ENCODE peak calls at places on chromosome 22, in five cellular contexts. W is SK-N-SH, K is HCT116, R is HL-60, I is sigmoid colon. F is an unnamed sample.

GRCh38 chr22:45007247-45007945 is 2.4 kb downstream of the PHF21B start:
- DNase-seq in W (peak; percentile 91), K (no peak), R (no peak), I (no peak), F (no peak)

GRCh38 chr22:49206281-49206680 is 621.4 kb downstream of the BRD1 start:
- DNase-seq in W (no peak), K (no peak), R (no peak), I (peak; percentile 46), F (peak; percentile 59)

GRCh38 chr22:22892096-22893052 is 4.8 kb downstream of the IGLL5 start:
- DNase-seq in W (no peak), K (no peak), R (no peak), I (peak; percentile 7), F (no peak)

GRCh38 chr22:19597399-19597735 is 73.2 kb upstream of the CLDN5 start:
- DNase-seq in W (no peak), K (no peak), R (no peak), I (no peak), F (peak; percentile 45)

GRCh38 chr22:36595154-36595553 is 66.2 kb upstream of the EIF3D start:
- DNase-seq in W (no peak), K (no peak), R (no peak), I (no peak), F (no peak)

GRCh38 chr22:29623059-29623458 is 19.6 kb downstream of the NF2 start:
- DNase-seq in W (no peak), K (no peak), R (no peak), I (no peak), F (no peak)

GRCh38 chr22:45200862-45201511 is 37.3 kb downstream of the NUP50 start:
- DNase-seq in W (peak; percentile 27), K (no peak), R (no peak), I (peak; percentile 53), F (peak; percentile 41)

GRCh38 chr22:36397081-36397766 is 9.5 kb upstream of the MYH9 start:
- DNase-seq in W (no peak), K (no peak), R (no peak), I (no peak), F (no peak)

GRCh38 chr22:23182289-23183106 is 2.2 kb downstream of the BCR start:
- DNase-seq in W (no peak), K (no peak), R (no peak), I (no peak), F (no peak)

GRCh38 chr22:39244073-39244495 is 698 bp downstream of the PDGFB start:
- DNase-seq in W (no peak), K (no peak), R (no peak), I (no peak), F (no peak)

GRCh38 chr22:36343070-36343719 is 44.6 kb downstream of the MYH9 start:
- DNase-seq in W (no peak), K (no peak), R (no peak), I (no peak), F (no peak)

GRCh38 chr22:22030493-22031182 is 48.1 kb upstream of the TOP3B start:
- DNase-seq in W (peak; percentile 32), K (no peak), R (no peak), I (no peak), F (peak; percentile 88)

GRCh38 chr22:39703890-39704658 is 133.5 kb downstream of the CACNA1I start:
- DNase-seq in W (no peak), K (no peak), R (no peak), I (no peak), F (no peak)

GRCh38 chr22:46352691-46353386 is 17.3 kb downstream of the TRMU start:
- DNase-seq in W (no peak), K (no peak), R (no peak), I (no peak), F (peak; percentile 79)

GRCh38 chr22:32926600-32926999 is 125.1 kb downstream of the TIMP3 start:
- DNase-seq in W (no peak), K (peak; percentile 21), R (no peak), I (no peak), F (no peak)

GRCh38 chr22:44913198-44913983 is 96.4 kb downstream of the PHF21B start:
- DNase-seq in W (no peak), K (no peak), R (no peak), I (peak; percentile 43), F (peak; percentile 62)

GRCh38 chr22:47374901-47375575 is 612.6 kb downstream of the TBC1D22A start:
- DNase-seq in W (no peak), K (no peak), R (no peak), I (peak; percentile 39), F (peak; percentile 47)

GRCh38 chr22:39309881-39310714 is 9.3 kb downstream of the RPL3 start:
- DNase-seq in W (no peak), K (no peak), R (no peak), I (no peak), F (no peak)

GRCh38 chr22:23037429-23038333 is 32.6 kb upstream of the GNAZ start:
- DNase-seq in W (no peak), K (no peak), R (no peak), I (no peak), F (no peak)

GRCh38 chr22:36143066-36143815 is 17.3 kb downstream of the APOL3 start:
- DNase-seq in W (no peak), K (no peak), R (no peak), I (peak; percentile 18), F (no peak)

GRCh38 chr22:49433717-49434611 is 393.7 kb downstream of the BRD1 start:
- DNase-seq in W (peak; percentile 60), K (no peak), R (no peak), I (no peak), F (no peak)

DNA sequence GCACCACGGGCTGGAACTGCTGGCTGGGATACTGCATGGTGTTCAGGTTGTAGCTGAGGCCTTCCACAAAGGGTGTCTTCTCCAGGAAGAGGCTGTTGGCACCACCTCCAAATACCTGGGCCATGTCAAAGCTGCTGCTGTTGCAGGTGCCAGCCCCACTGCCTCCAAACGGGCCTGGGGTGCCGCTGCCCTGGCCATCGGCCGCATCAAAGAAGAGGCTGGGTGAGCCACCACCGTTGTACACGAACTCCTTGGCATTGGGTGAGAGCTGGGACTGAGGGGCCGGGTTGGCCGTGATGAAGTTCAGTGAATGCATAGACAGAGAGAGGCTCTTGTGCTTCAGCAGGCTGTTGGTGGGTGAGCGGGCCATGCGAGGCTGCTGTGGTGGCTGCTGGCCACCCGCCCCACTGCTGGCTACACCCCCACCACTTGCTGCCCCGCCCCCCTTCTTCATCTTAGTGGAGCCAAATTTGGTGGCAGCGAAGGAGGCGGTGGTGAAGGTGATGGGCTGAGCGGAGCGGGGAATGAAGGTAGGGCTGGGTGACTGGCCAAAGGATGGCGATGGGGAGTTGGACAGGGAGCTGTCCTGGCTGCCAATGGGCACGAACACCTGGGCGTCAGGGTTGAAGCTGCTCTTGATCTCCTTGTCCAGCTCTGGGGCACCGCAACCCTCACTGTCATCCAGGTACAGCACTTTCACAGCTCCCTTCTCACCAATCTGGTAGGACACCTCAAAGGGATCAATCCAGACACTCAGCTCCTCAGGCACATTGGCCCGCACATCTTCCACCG is 10.1 kb downstream of the TOB2 start:
- DNase-seq in W (no peak), K (no peak), R (no peak), I (no peak), F (no peak)
- TF ChIP-seq POLR2AphosphoS5 in W (no peak), K (no peak), R (no peak), I (peak; percentile 43), F (peak; percentile 44)

DNA sequence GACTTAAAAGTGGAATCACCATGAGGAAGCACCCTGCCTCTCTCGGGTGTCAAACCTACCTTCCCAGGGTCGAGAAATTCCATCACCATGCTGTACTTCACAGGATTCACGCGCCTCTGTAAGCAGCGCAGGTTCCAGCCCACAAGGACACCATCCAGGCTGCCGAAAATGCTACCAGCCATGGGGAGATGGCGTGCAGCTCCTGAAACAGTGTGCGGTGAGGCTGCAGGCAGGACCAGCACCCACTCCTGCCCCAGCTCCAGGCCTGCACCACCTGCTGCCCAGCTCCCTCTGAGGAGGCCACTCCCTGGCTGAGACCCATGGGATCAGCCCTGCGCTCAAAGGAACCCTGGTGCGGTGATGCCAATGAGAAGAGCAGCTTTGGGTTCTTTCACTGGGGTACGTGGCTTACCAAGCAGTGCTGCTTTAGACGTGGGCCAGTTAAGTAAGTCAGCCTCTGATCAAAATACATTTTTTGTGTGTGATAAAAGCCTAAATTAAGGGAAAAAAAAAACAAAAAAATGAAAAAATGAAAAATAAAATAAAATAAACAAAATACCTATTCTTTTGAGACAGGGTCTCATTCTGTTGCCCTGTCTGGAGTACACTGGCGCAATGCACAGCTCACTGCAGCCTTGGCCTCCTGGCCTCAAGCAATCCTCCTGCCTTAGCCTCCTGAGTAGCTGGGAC is 115.4 kb downstream of the MED15 start:
- DNase-seq in W (no peak), K (no peak), R (no peak), I (no peak), F (no peak)
- H3K27me3 ChIP-seq in W (no peaks in the 10 kb centered on the region), K (peaks cover 2% of the 10 kb centered on the region), R (no peaks in the 10 kb centered on the region), I (no peaks in the 10 kb centered on the region), F (no peaks in the 10 kb centered on the region)

DNA sequence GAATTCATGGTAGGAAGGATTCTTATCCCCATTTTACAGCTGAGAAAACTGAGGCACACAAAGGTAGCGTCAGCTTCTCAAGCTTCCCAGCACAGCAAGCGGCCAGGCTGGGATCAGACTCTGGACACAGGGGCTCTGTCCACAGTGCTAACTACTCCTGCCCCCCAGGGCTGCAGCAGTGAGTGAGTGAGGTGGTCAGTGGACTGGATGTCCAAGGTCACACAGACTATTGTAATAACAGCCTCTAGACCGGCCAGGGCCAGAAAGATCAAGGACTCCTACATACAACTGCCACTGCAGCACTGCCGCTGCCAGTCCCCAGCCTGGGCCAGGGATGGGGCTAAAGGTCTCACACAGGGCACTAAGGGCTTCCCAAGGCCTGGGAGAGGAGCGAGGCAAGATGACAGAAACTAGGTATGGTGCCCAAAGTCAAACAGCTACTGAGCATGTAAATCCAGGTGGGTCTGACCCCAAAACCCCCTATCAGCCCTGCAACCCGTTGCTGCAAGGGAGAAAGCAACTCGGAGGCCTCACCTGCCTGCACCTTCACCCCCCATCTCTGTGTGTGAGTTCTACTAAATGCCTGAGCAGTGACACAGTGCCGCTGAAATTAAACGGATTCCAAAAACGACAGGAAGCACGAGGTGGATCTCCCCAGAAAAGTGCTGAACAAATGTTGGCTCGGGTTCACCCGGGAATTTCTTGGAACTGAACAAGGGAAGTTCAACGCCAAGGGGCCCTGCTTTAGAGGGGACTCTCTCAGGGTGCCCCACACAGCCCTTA is 161.8 kb upstream of the GRK3 start:
- DNase-seq in W (no peak), K (no peak), R (no peak), I (peak; percentile 70), F (no peak)
- TF ChIP-seq POLR2AphosphoS5 in W (no peak), K (no peak), R (no peak), I (peak; percentile 17), F (no peak)

GRCh38 chr22:26656896-26657851 is at the start of gene MIAT:
- DNase-seq in W (peak; percentile 84), K (no peak), R (no peak), I (no peak), F (peak; percentile 91)
- H3K27me3 ChIP-seq in W (peaks cover 19% of the 10 kb centered on the region), K (peaks cover 4% of the 10 kb centered on the region), R (peaks cover 13% of the 10 kb centered on the region), I (peaks cover 42% of the 10 kb centered on the region), F (no peaks in the 10 kb centered on the region)